ENCODE peak calls at places on chromosome 19, in nine cellular contexts. B is breast epithelium, E is transverse colon, G is spleen, Z is prostate gland, Q is HCT116, J is GM23338, V is SK-N-SH, T is H1. X is an unnamed sample. For H3K36me3, the result is how much of the 10 kb centered on the place peaks cover.

GRCh38 chr19:18500820-18501219 is 21.1 kb downstream of the ELL start:
- DNase-seq in E (no peak), Z (no peak), T (no peak), G (peak), V (no peak), J (no peak), B (no peak), Q (no peak), X (no peak)

GRCh38 chr19:40411958-40412499 is 1.1 kb downstream of the PRX start:
- DNase-seq in E (no peak), J (no peak), G (no peak), T (no peak), B (no peak), V (peak), Q (no peak), Z (no peak), X (no peak)

GRCh38 chr19:8526345-8527062 is 12.5 kb upstream of the ZNF414 start:
- DNase-seq in T (peak), Z (peak), B (peak), Q (peak), E (peak), V (peak), J (peak), G (peak), X (no peak)

GRCh38 chr19:22545751-22546150 is 88.4 kb upstream of the ZNF492 start:
- DNase-seq in T (peak), B (peak), E (peak), Q (peak), V (peak), Z (no peak), J (peak), G (no peak), X (no peak)

GRCh38 chr19:29516821-29517395 is 8.9 kb upstream of the VSTM2B start:
- DNase-seq in E (no peak), V (no peak), J (no peak), B (no peak), G (peak), Z (no peak), T (no peak), Q (no peak), X (no peak)

GRCh38 chr19:48152552-48152951 is 17.6 kb downstream of the LIG1 start:
- DNase-seq in B (peak), V (peak), E (peak), J (peak), T (peak), Z (peak), Q (peak), G (peak), X (no peak)

GRCh38 chr19:32896516-32897214 is 27.1 kb upstream of the SLC7A9 start:
- DNase-seq in J (no peak), B (no peak), Z (no peak), T (no peak), G (no peak), E (no peak), Q (no peak), V (no peak), X (no peak)

GRCh38 chr19:48111280-48111679 is 663 bp upstream of the PLA2G4C start:
- DNase-seq in V (no peak), G (no peak), J (peak), Q (no peak), E (no peak), T (no peak), B (no peak), Z (no peak), X (no peak)

GRCh38 chr19:47444388-47444821 is 25.1 kb upstream of the MEIS3 start:
- DNase-seq in G (no peak), E (no peak), T (peak), B (no peak), Z (no peak), Q (no peak), V (no peak), J (peak), X (no peak)

GRCh38 chr19:17061691-17062090 is 13.6 kb downstream of the HAUS8 start:
- DNase-seq in Q (no peak), G (no peak), V (no peak), J (no peak), T (no peak), E (peak), B (no peak), Z (no peak), X (no peak)

GRCh38 chr19:40365010-40365409 is 16.5 kb downstream of the PLD3 start:
- DNase-seq in J (no peak), Q (no peak), V (peak), Z (no peak), E (no peak), B (no peak), T (no peak), G (no peak), X (no peak)

GRCh38 chr19:14361824-14362223 is 19.4 kb upstream of the ADGRE5 start:
- DNase-seq in E (no peak), Q (no peak), J (peak), B (no peak), T (peak), G (peak), V (peak), Z (no peak), X (no peak)

GRCh38 chr19:15860522-15860921 is 37.4 kb downstream of the CYP4F2 start:
- DNase-seq in Q (no peak), B (no peak), J (no peak), G (no peak), E (no peak), Z (no peak), V (no peak), T (no peak), X (no peak)

GRCh38 chr19:19171821-19172532 is 1.9 kb upstream of the MEF2B start:
- DNase-seq in Q (no peak), E (no peak), G (no peak), Z (no peak), J (peak), B (no peak), T (no peak), V (no peak), X (no peak)

GRCh38 chr19:18152444-18152816 is 533 bp upstream of the PIK3R2 start:
- DNase-seq in B (peak), Q (peak), E (peak), Z (peak), V (peak), J (peak), T (peak), G (peak), X (peak)

GRCh38 chr19:57769345-57770131 is at the start of gene ZNF586:
- DNase-seq in Z (peak), E (peak), G (peak), V (peak), B (peak), T (peak), Q (peak), J (peak), X (no peak)
- H3K4me3 ChIP-seq in Z (peak), E (peak), G (peak), V (peak), B (peak), T (peak), Q (peak), J (peak), X (peak)

DNA sequence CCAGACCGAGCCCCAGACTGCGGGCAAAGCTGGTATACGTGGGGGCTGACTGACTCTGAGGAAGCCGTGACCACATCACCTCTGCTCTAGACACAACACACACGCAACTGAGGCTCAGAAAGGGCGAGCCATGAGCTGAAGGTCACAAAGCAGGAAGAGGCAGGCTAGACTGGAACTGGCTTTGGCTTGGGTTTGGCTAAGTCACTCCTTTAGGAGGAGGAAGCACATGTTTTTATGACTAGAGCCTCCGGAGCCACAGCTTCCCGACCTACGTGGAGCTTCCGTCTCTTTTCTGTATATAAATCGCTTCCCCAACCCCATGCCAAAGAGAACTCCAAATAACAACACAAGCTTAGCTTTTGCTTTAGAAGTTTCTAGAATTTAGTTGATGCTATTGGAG is 48.0 kb downstream of the RFX2 start:
- DNase-seq in E (peak), G (no peak), T (no peak), V (no peak), Z (no peak), Q (no peak), B (peak), J (no peak), X (peak)
- TF ChIP-seq POLR2AphosphoS5 in E (peak), G (peak), T (no peak), V (no peak), Z (peak), Q (no peak), B (peak), J (no peak), X (peak)

DNA sequence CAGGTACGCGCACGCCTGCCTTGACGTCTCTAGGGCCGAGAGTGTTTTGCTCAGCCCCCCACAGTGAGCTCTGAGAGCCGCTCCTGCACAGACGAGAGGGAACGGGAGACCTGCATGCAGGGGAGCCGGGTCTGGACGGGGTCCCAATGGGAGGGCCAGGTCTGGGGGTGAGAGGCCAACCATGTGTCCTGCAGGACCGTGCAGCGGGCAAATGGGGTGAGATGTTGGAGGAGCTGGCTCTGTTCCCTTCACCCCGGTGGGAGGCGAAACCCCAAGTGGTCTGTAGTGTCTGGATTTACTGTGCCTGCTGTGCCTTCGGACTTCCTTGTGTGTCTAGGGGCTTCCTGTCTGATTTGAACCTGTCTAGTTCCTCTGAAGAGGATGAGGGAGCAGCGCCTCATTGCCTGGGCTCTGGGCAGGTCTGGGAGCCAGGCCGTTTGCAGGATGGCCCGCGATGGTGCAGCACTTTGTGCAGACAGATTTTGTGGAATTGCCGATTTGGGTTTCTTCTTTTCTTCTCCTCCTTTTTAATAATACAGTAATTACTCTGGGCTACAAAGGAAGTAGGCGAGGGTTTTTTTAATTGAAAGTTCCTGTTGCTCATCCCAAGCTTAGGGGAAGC is 2.1 kb downstream of the CSNK1G2 start:
- DNase-seq in E (no peak), G (no peak), V (no peak), B (no peak), J (no peak), T (no peak), Q (no peak), Z (no peak), X (no peak)
- H3K36me3 ChIP-seq in E (under half), G (under half), V (under half), B (under half), J (under half), T (under half), Q (under half), Z (under half), X (under half)

DNA sequence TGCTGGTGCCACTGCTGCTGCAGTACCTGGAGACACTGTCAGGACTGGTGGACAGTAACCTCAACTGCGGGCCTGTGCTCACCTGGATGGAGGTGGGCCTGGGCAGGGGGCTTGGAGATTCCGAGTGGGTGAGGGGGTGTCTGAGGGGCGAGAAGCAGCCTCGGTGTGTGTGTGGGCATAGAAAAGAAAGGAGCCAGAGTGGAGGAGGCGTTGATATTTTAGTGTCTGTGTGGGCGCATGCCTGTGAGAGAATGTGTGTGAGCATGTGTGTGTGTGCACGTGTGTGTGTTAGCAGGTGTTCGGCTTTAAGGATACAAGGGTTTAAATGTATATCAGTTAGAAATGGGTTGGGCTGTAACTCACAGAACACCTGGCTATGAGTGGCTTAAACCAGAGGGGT is 3.7 kb downstream of the ARHGAP33 start:
- DNase-seq in T (no peak), G (no peak), J (no peak), B (no peak), Z (no peak), Q (no peak), E (no peak), V (no peak), X (no peak)
- H3K4me3 ChIP-seq in T (no peak), G (no peak), J (no peak), B (no peak), Z (no peak), Q (no peak), E (no peak), V (no peak), X (no peak)

DNA sequence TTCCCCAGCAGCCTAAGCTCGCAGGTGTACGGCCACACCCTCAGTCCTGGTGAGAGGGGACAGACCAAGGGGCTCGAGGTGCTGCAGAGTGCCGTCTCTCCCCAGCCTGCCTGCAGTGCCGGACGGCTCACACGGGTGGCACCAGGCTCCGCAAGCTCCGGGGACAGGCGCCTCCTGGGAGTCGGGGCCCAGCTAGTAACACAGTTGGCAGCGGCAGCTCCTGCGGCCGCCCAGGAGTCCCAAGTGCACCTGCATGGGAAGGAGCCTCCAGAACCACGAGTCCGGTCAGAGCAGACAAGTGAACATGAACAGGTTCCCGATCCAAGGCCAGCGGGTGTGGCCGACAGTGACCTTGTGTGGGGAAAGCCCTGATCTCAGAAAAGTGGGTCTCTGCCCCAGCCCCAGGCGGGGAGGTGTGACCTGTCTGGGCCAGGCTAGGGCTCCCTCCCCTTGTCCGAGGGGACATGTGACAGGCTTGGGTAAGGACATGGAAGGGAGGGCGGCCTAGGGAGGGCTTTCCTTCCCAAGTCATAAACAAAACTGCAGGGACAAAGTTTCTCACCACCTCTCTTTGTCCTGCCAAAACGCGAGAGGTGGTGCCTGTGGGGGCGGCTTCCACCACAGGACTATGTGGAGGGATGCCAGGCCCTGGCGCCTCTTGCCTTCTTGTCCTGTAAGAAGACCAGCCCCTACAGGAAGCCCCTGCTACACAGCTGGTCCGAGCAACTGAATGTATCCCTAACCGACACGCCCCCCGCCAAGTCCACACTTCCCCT is 46.5 kb downstream of the MLLT1 start:
- DNase-seq in V (no peak), T (no peak), J (no peak), E (no peak), B (peak), Q (no peak), G (peak), Z (peak), X (no peak)
- TF ChIP-seq POLR2AphosphoS5 in V (no peak), T (no peak), J (no peak), E (no peak), B (no peak), Q (no peak), G (no peak), Z (peak), X (peak)

DNA sequence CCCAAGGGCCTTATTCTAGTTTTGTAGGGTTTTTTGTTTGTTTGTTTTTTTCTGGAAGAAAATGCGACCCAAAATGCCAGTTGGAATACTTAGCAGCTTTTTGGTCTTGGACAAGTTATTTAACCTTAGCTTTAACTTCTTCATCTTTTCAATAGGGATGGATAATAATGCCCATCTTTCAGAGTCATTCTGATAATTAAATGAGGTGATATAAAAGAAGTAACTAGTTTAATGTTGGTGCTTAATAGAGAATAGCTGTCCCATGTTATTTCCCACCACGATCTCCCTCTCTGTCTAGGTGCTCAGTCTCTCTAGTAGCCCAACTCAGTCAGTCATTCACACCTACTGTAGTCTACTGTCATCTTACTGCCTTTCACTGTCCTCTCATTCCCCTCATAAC is 8.0 kb downstream of the LSM14A start:
- DNase-seq in B (no peak), G (no peak), V (no peak), T (no peak), Q (no peak), E (no peak), Z (no peak), J (no peak), X (no peak)
- H3K36me3 ChIP-seq in B (under half), G (under half), V (under half), T (under half), Q (under half), E (under half), Z (under half), J (under half), X (under half)

X was measured in vagina.